ENCODE peak calls at places on chromosome 10, in four cellular contexts. K, N, S and J are unnamed samples.

GRCh38 chr10:124989526-124989925 is 47.6 kb downstream of the ZRANB1 start:
- DNase-seq in S (no peak), N (no peak), K (peak; percentile 66), J (no peak)

GRCh38 chr10:108301002-108301401 is 1136.5 kb upstream of the SORCS1 start:
- DNase-seq in N (no peak), K (no peak), S (no peak), J (no peak)

GRCh38 chr10:17115683-17116082 is 13.9 kb downstream of the CUBN start:
- DNase-seq in S (no peak), K (no peak), N (no peak), J (no peak)

GRCh38 chr10:101061814-101062230 is at the start of gene KAZALD1:
- DNase-seq in K (no peak), S (no peak), N (no peak), J (no peak)

GRCh38 chr10:42990721-42991441 is 86.0 kb upstream of the RET start:
- DNase-seq in S (no peak), N (no peak), K (peak; percentile 37), J (peak; percentile 6)

GRCh38 chr10:125156739-125157472 is 3.5 kb downstream of the CTBP2 start:
- DNase-seq in S (no peak), K (no peak), N (no peak), J (no peak)

GRCh38 chr10:47278152-47278473 is 21.9 kb upstream of the GDF10 start:
- DNase-seq in K (no peak), S (no peak), N (no peak), J (no peak)

GRCh38 chr10:36393800-36394199 is 731.6 kb upstream of the ANKRD30A start:
- DNase-seq in K (no peak), N (no peak), S (no peak), J (no peak)

GRCh38 chr10:124632064-124632531 is 112.1 kb downstream of the FAM53B start:
- DNase-seq in N (peak; percentile 56), K (peak; percentile 76), S (no peak), J (no peak)

GRCh38 chr10:124049484-124049883 is 43.9 kb downstream of the CHST15 start:
- DNase-seq in K (no peak), N (no peak), S (no peak), J (no peak)

GRCh38 chr10:99358101-99358500 is 28.9 kb downstream of the CNNM1 start:
- DNase-seq in N (peak; percentile 37), K (no peak), S (peak; percentile 61), J (no peak)

GRCh38 chr10:16867990-16868389 is 50.8 kb upstream of the RSU1 start:
- DNase-seq in N (no peak), S (no peak), K (no peak), J (no peak)

GRCh38 chr10:110859947-110860376 is 11.8 kb upstream of the PDCD4 start:
- DNase-seq in K (no peak), N (no peak), S (no peak), J (no peak)

GRCh38 chr10:59817806-59818205 is 64.6 kb upstream of the MRLN start:
- DNase-seq in N (no peak), S (no peak), K (peak; percentile 58), J (no peak)

GRCh38 chr10:71713135-71714040 is 6.2 kb downstream of the C10orf105 start:
- DNase-seq in S (no peak), K (peak; percentile 89), N (no peak), J (peak; percentile 94)

GRCh38 chr10:117752103-117752502 is 209.6 kb downstream of the EMX2 start:
- DNase-seq in N (no peak), K (no peak), S (no peak), J (no peak)

GRCh38 chr10:82150123-82150900 is 275.3 kb downstream of the NRG3 start:
- DNase-seq in N (peak; percentile 95), S (peak; percentile 46), K (no peak), J (no peak)

GRCh38 chr10:58903071-58903470 is 273.4 kb upstream of the PHYHIPL start:
- DNase-seq in S (no peak), N (no peak), K (no peak), J (no peak)

GRCh38 chr10:6618340-6618739 is 38.3 kb upstream of the PRKCQ start:
- DNase-seq in S (no peak), N (no peak), K (no peak), J (no peak)

GRCh38 chr10:106746888-106747287 is 417.6 kb downstream of the SORCS1 start:
- DNase-seq in N (no peak), K (no peak), S (no peak), J (no peak)

GRCh38 chr10:13095094-13095493 is 4.9 kb upstream of the OPTN start:
- DNase-seq in S (no peak), K (no peak), N (no peak), J (no peak)

GRCh38 chr10:124825702-124826101 is 24.1 kb downstream of the ABRAXAS2 start:
- DNase-seq in N (no peak), S (no peak), K (no peak), J (no peak)

GRCh38 chr10:100372415-100373297 is 25.6 kb downstream of the SCD start:
- DNase-seq in N (no peak), S (no peak), K (no peak), J (no peak)

GRCh38 chr10:5892007-5892406 is 2.0 kb downstream of the FBH1 start:
- DNase-seq in N (no peak), S (no peak), K (no peak), J (no peak)

GRCh38 chr10:5531558-5532230 is 6.9 kb downstream of the CALML3 start:
- DNase-seq in S (no peak), K (peak; percentile 39), N (no peak), J (no peak)

GRCh38 chr10:113096111-113097045 is 146.3 kb downstream of the TCF7L2 start:
- DNase-seq in S (no peak), N (peak; percentile 3), K (peak; percentile 59), J (no peak)

GRCh38 chr10:113095419-113095818 is 145.4 kb downstream of the TCF7L2 start:
- DNase-seq in S (no peak), K (no peak), N (peak; percentile 9), J (no peak)

GRCh38 chr10:113094114-113094486 is 144.1 kb downstream of the TCF7L2 start:
- DNase-seq in K (no peak), N (no peak), S (no peak), J (no peak)

GRCh38 chr10:113099431-113100298 is 149.6 kb downstream of the TCF7L2 start:
- DNase-seq in N (peak; percentile 22), K (no peak), S (no peak), J (no peak)

DNA sequence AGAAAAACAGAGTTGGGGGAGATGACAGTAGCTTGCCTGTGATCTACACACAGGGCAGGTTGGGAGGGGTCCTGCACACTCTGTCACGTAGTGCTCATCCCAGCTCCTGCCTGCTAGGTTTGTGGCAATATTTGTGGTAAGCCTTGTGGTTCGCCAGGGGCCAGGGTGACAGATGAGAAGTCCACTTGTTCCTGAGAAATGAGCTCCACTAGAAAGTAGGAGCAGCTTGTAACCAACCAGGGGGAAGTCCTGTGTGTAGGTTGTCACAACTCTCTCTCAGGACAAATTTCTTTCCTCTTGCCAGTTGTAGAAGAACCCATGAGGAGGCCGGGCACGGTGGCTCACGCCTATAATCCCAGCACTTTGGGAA is 147.0 kb downstream of the TCF7L2 start:
- DNase-seq in S (no peak), K (no peak), N (peak; percentile 14), J (no peak)
- H3K4me1 ChIP-seq in S (peaks cover 6% of the 10 kb centered on the region), K (no peaks in the 10 kb centered on the region), N (peaks cover 7% of the 10 kb centered on the region), J (peaks cover 3% of the 10 kb centered on the region)

GRCh38 chr10:119285495-119286267 is 78.3 kb downstream of the GRK5 start:
- DNase-seq in N (no peak), S (no peak), K (no peak), J (no peak)

GRCh38 chr10:119284679-119285096 is 77.3 kb downstream of the GRK5 start:
- DNase-seq in S (no peak), N (no peak), K (peak; percentile 85), J (peak; percentile 60)

GRCh38 chr10:119286983-119287612 is 79.7 kb downstream of the GRK5 start:
- DNase-seq in K (no peak), N (no peak), S (no peak), J (no peak)

GRCh38 chr10:119287613-119287991 is 80.2 kb downstream of the GRK5 start:
- DNase-seq in N (no peak), S (no peak), K (no peak), J (no peak)

DNA sequence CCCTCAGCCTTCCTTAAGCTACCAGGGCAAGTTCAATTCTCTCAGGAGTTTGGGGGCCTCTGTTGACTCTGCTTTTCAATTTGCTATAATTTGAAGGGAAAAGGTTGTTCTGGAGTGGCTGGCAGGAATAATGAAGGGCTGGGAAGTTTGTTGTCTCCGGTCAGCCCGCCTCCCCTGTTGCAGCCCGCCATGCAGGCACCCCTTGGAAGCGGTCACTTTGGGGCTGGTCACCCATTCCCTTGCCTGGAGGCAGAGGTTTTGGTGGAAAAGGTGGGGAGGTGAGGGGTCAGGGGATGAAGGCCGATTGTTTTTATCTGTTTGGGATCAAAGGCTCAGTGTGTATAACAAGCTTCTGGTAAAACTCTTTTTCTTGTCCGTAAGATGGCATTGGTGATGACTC is 79.1 kb downstream of the GRK5 start:
- DNase-seq in K (no peak), N (no peak), S (no peak), J (no peak)
- H3K4me1 ChIP-seq in K (peaks cover 56% of the 10 kb centered on the region), N (no peaks in the 10 kb centered on the region), S (peaks cover 6% of the 10 kb centered on the region), J (peaks cover 22% of the 10 kb centered on the region)

GRCh38 chr10:79101560-79101971 is 32.8 kb downstream of the ZMIZ1 start:
- DNase-seq in N (no peak), K (no peak), S (no peak), J (no peak)
- H3K4me1 ChIP-seq in N (peaks cover 11% of the 10 kb centered on the region), K (peaks cover 88% of the 10 kb centered on the region), S (peaks cover 29% of the 10 kb centered on the region), J (peaks cover 68% of the 10 kb centered on the region)

DNA sequence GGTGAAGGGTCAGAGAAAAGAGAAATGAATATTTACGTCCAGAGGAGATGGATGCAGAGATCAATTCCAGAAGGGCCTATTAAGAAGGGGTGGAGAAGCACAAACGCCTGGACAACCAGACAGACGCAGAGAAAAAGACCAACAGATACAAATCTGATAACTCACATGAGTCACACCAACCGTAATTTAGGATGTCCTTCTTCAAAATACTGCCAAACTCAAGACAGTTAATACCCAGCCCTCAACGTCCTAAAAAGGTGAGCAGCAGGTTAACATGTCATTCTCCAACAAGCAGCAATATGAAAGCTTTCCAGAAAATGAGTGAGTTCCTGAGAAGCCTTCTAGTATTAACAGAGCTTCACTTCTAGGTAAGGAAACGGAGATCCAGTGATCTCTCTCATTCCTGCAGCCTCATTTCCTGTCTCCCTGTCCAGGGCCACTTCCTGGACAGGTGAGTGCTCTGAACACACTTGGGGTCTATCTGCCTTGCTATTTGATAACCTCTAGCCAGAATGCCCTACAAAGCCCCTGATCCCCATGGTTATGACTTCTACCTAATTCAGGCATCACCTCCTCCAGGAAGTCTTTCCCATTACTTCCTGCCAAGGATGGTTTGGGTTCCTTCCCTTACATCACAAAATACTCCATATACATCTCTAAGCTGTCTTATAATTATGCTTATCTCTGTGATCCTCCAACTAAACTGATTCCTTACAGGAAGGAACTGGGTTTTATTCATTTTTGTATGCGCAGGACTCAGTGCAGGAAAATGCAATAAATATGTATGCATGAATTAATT is 41.6 kb downstream of the PIP4K2A start:
- DNase-seq in K (no peak), N (no peak), S (no peak), J (no peak)
- H3K4me1 ChIP-seq in K (no peaks in the 10 kb centered on the region), N (peaks cover 13% of the 10 kb centered on the region), S (no peaks in the 10 kb centered on the region), J (no peaks in the 10 kb centered on the region)